ENCODE peak calls at places on chromosomes 13 and 19, in seven cellular contexts. X is WERI-Rb-1, F is C1 segment of cervical spinal cord, P is Caki2, D is neural crest cell, N is GM10248, R is iris pigment epithelial cell. W is an unnamed sample.

GRCh38 chr13:75225288-75225687 is 256.7 kb downstream of the TBC1D4 start:
- DNase-seq in X (no peak), R (no peak), P (no peak), F (no peak), N (no peak), D (no peak), W (no peak)

GRCh38 chr19:44566984-44567383 is 37.5 kb upstream of the CEACAM20 start:
- DNase-seq in X (no peak), P (no peak), F (no peak), R (peak), N (no peak), D (no peak), W (no peak)

GRCh38 chr19:46494936-46495788 is 505 bp downstream of the PNMA8B start:
- DNase-seq in D (no peak), R (no peak), F (no peak), N (no peak), P (no peak), X (no peak), W (no peak)

GRCh38 chr13:47621931-47622330 is 379.1 kb downstream of the SUCLA2 start:
- DNase-seq in D (no peak), P (no peak), X (no peak), R (peak), F (no peak), N (no peak), W (no peak)

GRCh38 chr13:35699805-35700204 is 223.3 kb upstream of the MAB21L1 start:
- DNase-seq in P (no peak), F (no peak), N (no peak), R (peak), X (no peak), D (no peak), W (no peak)

GRCh38 chr19:1112254-1113208 is 8.7 kb downstream of the GPX4 start:
- DNase-seq in D (no peak), N (no peak), P (no peak), R (no peak), X (no peak), F (no peak), W (no peak)

GRCh38 chr13:39916330-39916729 is 260.9 kb downstream of the COG6 start:
- DNase-seq in F (no peak), N (no peak), P (no peak), D (no peak), R (peak), X (no peak), W (no peak)

GRCh38 chr13:49772828-49773227 is 19.7 kb downstream of the KPNA3 start:
- DNase-seq in D (no peak), X (no peak), P (no peak), R (no peak), F (no peak), N (no peak), W (no peak)

GRCh38 chr13:33519561-33520479 is 234.3 kb upstream of the STARD13 start:
- DNase-seq in X (no peak), D (no peak), P (no peak), F (no peak), N (no peak), R (peak), W (no peak)

GRCh38 chr13:24644051-24644450 is 36.2 kb upstream of the ATP12A start:
- DNase-seq in X (no peak), F (no peak), R (peak), N (no peak), D (no peak), P (no peak), W (no peak)

GRCh38 chr19:50455992-50456391 is 20.3 kb upstream of the EMC10 start:
- DNase-seq in X (no peak), N (no peak), R (no peak), P (no peak), F (no peak), D (no peak), W (no peak)

GRCh38 chr19:11656535-11656934 is 59.3 kb downstream of the ZNF627 start:
- DNase-seq in N (no peak), R (no peak), F (no peak), D (no peak), X (no peak), P (no peak), W (no peak)

GRCh38 chr19:48858984-48859710 is 9.3 kb downstream of the PLEKHA4 start:
- DNase-seq in D (no peak), N (peak), F (no peak), X (no peak), P (no peak), R (no peak), W (no peak)

GRCh38 chr13:94550030-94550738 is 45.8 kb downstream of the TGDS start:
- DNase-seq in F (no peak), R (peak), P (no peak), X (no peak), D (no peak), N (no peak), W (no peak)

GRCh38 chr19:58330458-58330857 is 3.7 kb downstream of the ZSCAN22 start:
- DNase-seq in R (peak), N (no peak), X (no peak), F (peak), P (peak), D (no peak), W (no peak)

GRCh38 chr19:7969560-7969949 is 26.1 kb upstream of the TIMM44 start:
- DNase-seq in X (no peak), R (no peak), D (no peak), P (no peak), N (no peak), F (no peak), W (no peak)

GRCh38 chr13:30142502-30143211 is 164.7 kb downstream of the KATNAL1 start:
- DNase-seq in N (no peak), X (no peak), R (peak), P (peak), D (no peak), F (no peak), W (no peak)

GRCh38 chr13:113562085-113562749 is 22.3 kb upstream of the TFDP1 start:
- DNase-seq in D (peak), F (peak), X (peak), N (peak), P (no peak), R (peak), W (peak)

GRCh38 chr19:55579766-55580621 is 654 bp downstream of the ZNF579 start:
- DNase-seq in P (peak), N (peak), D (no peak), R (peak), X (peak), F (peak), W (no peak)

GRCh38 chr19:50330365-50331078 is 1.3 kb upstream of the KCNC3 start:
- DNase-seq in P (peak), F (peak), R (peak), D (peak), X (peak), N (peak), W (peak)

GRCh38 chr19:53463263-53463662 is 4.3 kb upstream of the ZNF813 start:
- DNase-seq in X (peak), F (peak), D (no peak), R (peak), P (no peak), N (no peak), W (no peak)

GRCh38 chr13:51066091-51066831 is 44.8 kb downstream of the C13orf42 start:
- DNase-seq in P (peak), R (peak), X (no peak), D (no peak), N (no peak), F (no peak), W (no peak)

GRCh38 chr13:31053098-31053497 is 108.6 kb downstream of the HSPH1 start:
- DNase-seq in D (no peak), X (no peak), P (peak), F (no peak), R (peak), N (no peak), W (no peak)

GRCh38 chr13:41196011-41196410 is 1.6 kb upstream of the KBTBD7 start:
- DNase-seq in P (no peak), N (no peak), R (no peak), X (no peak), F (no peak), D (no peak), W (no peak)

GRCh38 chr13:110433014-110433413 is 125.9 kb downstream of the COL4A2 start:
- DNase-seq in P (no peak), D (no peak), X (no peak), R (peak), N (no peak), F (no peak), W (no peak)

GRCh38 chr19:9939301-9939913 is 3.1 kb upstream of the OLFM2 start:
- DNase-seq in N (no peak), F (no peak), X (no peak), R (peak), D (no peak), P (no peak), W (no peak)

W was measured in MM.1S.